ENCODE peak calls at places on chromosomes 4 and X, in six cellular contexts. N, W, A, U, D and H are unnamed samples.

GRCh38 chr4:133062851-133063250 is 86.2 kb upstream of the PCDH10 start:
- DNase-seq in N (no peak), W (no peak), A (no peak), U (no peak), D (no peak), H (no peak)

GRCh38 chr4:16196482-16197393 is 29.5 kb downstream of the TAPT1 start:
- DNase-seq in N (no peak), W (no peak), A (no peak), U (peak; percentile 27), D (no peak), H (no peak)

GRCh38 chr4:18664051-18664450 is 642.5 kb upstream of the LCORL start:
- DNase-seq in N (no peak), W (no peak), A (no peak), U (no peak), D (no peak), H (no peak)

GRCh38 chr4:20354120-20354519 is 102.4 kb downstream of the SLIT2 start:
- DNase-seq in N (no peak), W (no peak), A (no peak), U (no peak), D (no peak), H (no peak)

GRCh38 chr4:125283702-125284279 is 31.0 kb upstream of the FAT4 start:
- DNase-seq in N (no peak), W (no peak), A (no peak), U (peak; percentile 15), D (no peak), H (peak; percentile 21)

GRCh38 chr4:169652535-169652934 is 32.2 kb downstream of the CLCN3 start:
- DNase-seq in N (no peak), W (no peak), A (no peak), U (no peak), D (no peak), H (no peak)

GRCh38 chrX:44017726-44018125 is 44.5 kb upstream of the NDP start:
- DNase-seq in N (no peak), W (no peak), A (no peak), U (no peak), D (no peak), H (no peak)

GRCh38 chr4:39032218-39033085 is at the start of gene TMEM156:
- DNase-seq in N (no peak), W (no peak), A (peak; percentile 50), U (no peak), D (no peak), H (peak; percentile 56)

GRCh38 chr4:89906787-89907521 is 12.3 kb downstream of the MMRN1 start:
- DNase-seq in N (no peak), W (no peak), A (no peak), U (no peak), D (no peak), H (no peak)

GRCh38 chr4:124936427-124936826 is 223.9 kb upstream of the ANKRD50 start:
- DNase-seq in N (peak; percentile 19), W (peak; percentile 74), A (no peak), U (no peak), D (no peak), H (no peak)

GRCh38 chrX:112367065-112367464 is 284.5 kb upstream of the TRPC5 start:
- DNase-seq in N (no peak), W (no peak), A (no peak), U (no peak), D (no peak), H (no peak)

GRCh38 chr4:155094421-155094820 is 114.0 kb upstream of the NPY2R start:
- DNase-seq in N (no peak), W (no peak), A (no peak), U (no peak), D (no peak), H (no peak)

GRCh38 chr4:186627226-186627865 is 72.0 kb upstream of the MTNR1A start:
- DNase-seq in N (no peak), W (no peak), A (no peak), U (no peak), D (no peak), H (no peak)

GRCh38 chrX:129932137-129932791 is 26.3 kb downstream of the UTP14A start:
- DNase-seq in N (peak; percentile 91), W (peak; percentile 89), A (peak; percentile 78), U (peak; percentile 88), D (peak; percentile 83), H (peak; percentile 89)

GRCh38 chrX:137194164-137194563 is 160.4 kb upstream of the GPR101 start:
- DNase-seq in N (no peak), W (no peak), A (peak; percentile 25), U (no peak), D (no peak), H (peak; percentile 7)

GRCh38 chr4:168811793-168812651 is 198.0 kb downstream of the CBR4 start:
- DNase-seq in N (no peak), W (no peak), A (no peak), U (no peak), D (no peak), H (no peak)

GRCh38 chr4:107853444-107854325 is 29.0 kb downstream of the SGMS2 start:
- DNase-seq in N (no peak), W (no peak), A (no peak), U (no peak), D (no peak), H (no peak)

GRCh38 chr4:6658635-6659075 is 18.2 kb downstream of the MRFAP1 start:
- DNase-seq in N (peak; percentile 44), W (no peak), A (peak; percentile 59), U (no peak), D (no peak), H (no peak)

GRCh38 chr4:56910172-56910967 is 2.7 kb downstream of the REST start:
- DNase-seq in N (no peak), W (no peak), A (peak; percentile 18), U (no peak), D (no peak), H (no peak)

GRCh38 chr4:74544655-74545361 is 99.9 kb downstream of the AREG start:
- DNase-seq in N (no peak), W (no peak), A (no peak), U (no peak), D (no peak), H (no peak)

GRCh38 chr4:176775326-176775725 is 17.4 kb downstream of the VEGFC start:
- DNase-seq in N (no peak), W (no peak), A (no peak), U (no peak), D (no peak), H (no peak)

GRCh38 chrX:134670241-134670811 is 12.1 kb upstream of the PLAC1 start:
- DNase-seq in N (peak; percentile 12), W (peak; percentile 69), A (no peak), U (peak; percentile 66), D (no peak), H (no peak)

GRCh38 chr4:186266699-186267467 is 894 bp downstream of the F11 start:
- DNase-seq in N (no peak), W (peak; percentile 35), A (no peak), U (no peak), D (no peak), H (no peak)

GRCh38 chr4:102541708-102542107 is 40.5 kb downstream of the NFKB1 start:
- DNase-seq in N (no peak), W (no peak), A (peak; percentile 31), U (no peak), D (no peak), H (no peak)

GRCh38 chr4:188146618-188147017 is 7.4 kb downstream of the TRIML1 start:
- DNase-seq in N (no peak), W (no peak), A (no peak), U (no peak), D (no peak), H (no peak)

GRCh38 chrX:38804481-38805293 is 3.4 kb downstream of the MID1IP1 start:
- DNase-seq in N (peak; percentile 41), W (peak; percentile 32), A (peak; percentile 45), U (no peak), D (peak; percentile 71), H (peak; percentile 27)

GRCh38 chr4:4524364-4524763 is 17.5 kb downstream of the STX18 start:
- DNase-seq in N (no peak), W (no peak), A (peak; percentile 61), U (no peak), D (no peak), H (peak; percentile 59)

DNA sequence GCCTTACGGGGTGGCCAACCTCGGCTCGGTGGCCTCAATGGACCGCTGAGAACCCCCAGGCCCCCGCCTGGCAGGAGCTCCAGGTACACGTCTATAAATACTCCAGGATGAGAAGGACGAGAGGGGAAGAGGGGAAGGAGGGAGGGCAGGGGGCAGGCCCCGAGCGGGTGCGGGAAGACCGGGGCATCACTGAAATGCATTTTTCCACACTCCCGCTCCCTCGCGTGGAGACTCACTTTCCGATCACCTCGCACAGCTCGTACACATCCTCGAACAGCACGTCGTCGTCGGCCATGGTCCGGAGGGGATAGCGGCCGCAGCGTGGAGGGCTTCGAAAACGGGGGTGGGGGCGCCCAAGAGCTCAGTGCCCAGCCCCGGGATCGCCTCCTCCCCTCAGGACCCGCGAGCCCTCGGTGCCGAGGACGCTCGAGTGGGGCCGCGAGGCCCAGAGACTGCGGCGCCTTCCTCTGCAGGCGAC is 621 bp downstream of the CASK start:
- DNase-seq in N (peak; percentile 25), W (no peak), A (peak; percentile 21), U (no peak), D (peak; percentile 71), H (peak; percentile 28)
- TF ChIP-seq CTCF in N (no peak), W (no peak), A (no peak), U (peak; percentile 3), D (peak; percentile 17), H (no peak)

GRCh38 chrX:153884136-153885076 is 1.6 kb downstream of the L1CAM start:
- DNase-seq in N (no peak), W (no peak), A (no peak), U (no peak), D (no peak), H (no peak)
- TF ChIP-seq CTCF in N (no peak), W (no peak), A (peak; percentile 13), U (no peak), D (no peak), H (no peak)

DNA sequence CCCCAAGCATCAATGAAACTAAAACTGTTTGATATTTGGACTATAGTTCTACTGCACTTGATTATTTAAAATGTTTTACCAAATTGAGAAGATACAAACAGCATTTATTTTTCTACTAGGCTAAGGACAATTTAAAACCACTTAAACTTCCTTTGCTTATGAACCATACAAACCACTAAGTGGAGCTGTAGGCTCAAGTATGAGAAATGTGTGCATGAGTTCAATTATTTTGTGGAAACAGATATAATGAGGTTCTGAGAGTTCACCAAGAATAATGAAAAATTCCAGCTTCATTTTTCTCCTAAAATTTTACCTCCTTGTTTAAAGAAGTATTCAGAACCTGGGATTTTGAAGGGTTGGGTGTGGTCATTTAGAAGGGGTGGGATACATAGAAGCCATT is 63.1 kb downstream of the SERPINA7 start:
- DNase-seq in N (no peak), W (no peak), A (no peak), U (no peak), D (no peak), H (no peak)
- TF ChIP-seq CTCF in N (no peak), W (no peak), A (no peak), U (no peak), D (peak; percentile 57), H (no peak)

GRCh38 chrX:21711848-21712197 is 46.1 kb downstream of the SMPX start:
- DNase-seq in N (no peak), W (no peak), A (no peak), U (no peak), D (no peak), H (no peak)

GRCh38 chrX:21702725-21703228 is 44.6 kb upstream of the KLHL34 start:
- DNase-seq in N (no peak), W (no peak), A (no peak), U (no peak), D (no peak), H (no peak)

GRCh38 chrX:21711126-21711847 is 46.6 kb downstream of the SMPX start:
- DNase-seq in N (peak; percentile 26), W (no peak), A (no peak), U (no peak), D (no peak), H (no peak)

GRCh38 chrX:21705215-21705614 is 47.1 kb upstream of the KLHL34 start:
- DNase-seq in N (no peak), W (no peak), A (no peak), U (no peak), D (no peak), H (no peak)

GRCh38 chrX:21708116-21708515 is 49.8 kb downstream of the SMPX start:
- DNase-seq in N (no peak), W (no peak), A (no peak), U (no peak), D (no peak), H (no peak)
- TF ChIP-seq CTCF in N (no peak), W (no peak), A (no peak), U (peak; percentile 16), D (peak; percentile 24), H (no peak)